ENCODE peak calls at places on chromosomes 4 and X, in six cellular contexts. One of them, this sample, is unnamed.
A peak's percentile ranks its signal among the peaks of the same experiment; 100 is the strongest.

GRCh38 chr4:158496030-158496741 is 25.5 kb upstream of the RXFP1 start:
- DNase-seq in mesendoderm: peak; percentile 66
- DNase-seq in A549: peak; percentile 1
- DNase-seq in cerebellar cortex: peak; percentile 9
- DNase-seq in activated naive CD4-positive, alpha-beta T cell treated with Interleukin-2 at 50 U/mL for 16 hours: peak; percentile 5
- DNase-seq in NCI-H146: no peak
- DNase-seq in this sample: peak; percentile 53

GRCh38 chr4:177339794-177340374 is 30.2 kb downstream of the NEIL3 start:
- DNase-seq in activated naive CD4-positive, alpha-beta T cell treated with Interleukin-2 at 50 U/mL for 16 hours: no peak
- DNase-seq in NCI-H146: no peak
- DNase-seq in mesendoderm: peak; percentile 36
- DNase-seq in A549: peak; percentile 7
- DNase-seq in cerebellar cortex: peak; percentile 57
- DNase-seq in this sample: no peak

GRCh38 chr4:121256346-121256745 is 92.2 kb upstream of the TNIP3 start:
- DNase-seq in NCI-H146: no peak
- DNase-seq in cerebellar cortex: no peak
- DNase-seq in activated naive CD4-positive, alpha-beta T cell treated with Interleukin-2 at 50 U/mL for 16 hours: peak; percentile 65
- DNase-seq in mesendoderm: no peak
- DNase-seq in A549: no peak
- DNase-seq in this sample: no peak

GRCh38 chr4:185783574-185783973 is 28.4 kb downstream of the SORBS2 start:
- DNase-seq in activated naive CD4-positive, alpha-beta T cell treated with Interleukin-2 at 50 U/mL for 16 hours: no peak
- DNase-seq in NCI-H146: no peak
- DNase-seq in cerebellar cortex: no peak
- DNase-seq in A549: no peak
- DNase-seq in mesendoderm: no peak
- DNase-seq in this sample: no peak

GRCh38 chr4:121096629-121097028 is 24.3 kb upstream of the NDNF start:
- DNase-seq in A549: no peak
- DNase-seq in mesendoderm: peak; percentile 34
- DNase-seq in NCI-H146: no peak
- DNase-seq in cerebellar cortex: peak; percentile 32
- DNase-seq in activated naive CD4-positive, alpha-beta T cell treated with Interleukin-2 at 50 U/mL for 16 hours: no peak
- DNase-seq in this sample: no peak

GRCh38 chrX:103806862-103807474 is 25.1 kb downstream of the RAB9B start:
- DNase-seq in cerebellar cortex: no peak
- DNase-seq in mesendoderm: no peak
- DNase-seq in A549: no peak
- DNase-seq in activated naive CD4-positive, alpha-beta T cell treated with Interleukin-2 at 50 U/mL for 16 hours: no peak
- DNase-seq in NCI-H146: no peak
- DNase-seq in this sample: no peak

GRCh38 chr4:20591571-20592455 is 108.4 kb upstream of the PACRGL start:
- DNase-seq in NCI-H146: no peak
- DNase-seq in cerebellar cortex: no peak
- DNase-seq in mesendoderm: no peak
- DNase-seq in A549: no peak
- DNase-seq in activated naive CD4-positive, alpha-beta T cell treated with Interleukin-2 at 50 U/mL for 16 hours: no peak
- DNase-seq in this sample: no peak

GRCh38 chr4:110059556-110060191 is 138.7 kb downstream of the ELOVL6 start:
- DNase-seq in mesendoderm: no peak
- DNase-seq in cerebellar cortex: no peak
- DNase-seq in activated naive CD4-positive, alpha-beta T cell treated with Interleukin-2 at 50 U/mL for 16 hours: no peak
- DNase-seq in NCI-H146: no peak
- DNase-seq in A549: no peak
- DNase-seq in this sample: no peak

GRCh38 chrX:85243761-85244410 is at the start of the genes SATL1 and ZNF711:
- DNase-seq in mesendoderm: peak; percentile 95
- DNase-seq in cerebellar cortex: peak; percentile 42
- DNase-seq in activated naive CD4-positive, alpha-beta T cell treated with Interleukin-2 at 50 U/mL for 16 hours: peak; percentile 1
- DNase-seq in A549: peak; percentile 14
- DNase-seq in NCI-H146: peak; percentile 92
- DNase-seq in this sample: peak; percentile 68

This sample was measured in adrenal gland.